ENCODE peak calls at places on chromosomes 6 and 20, in seven cellular contexts. W is ureter; F is naive thymus-derived CD8-positive, alpha-beta T cell; N is AG20443; U is NK-92 treated with Interleukin-12 subunit alpha and Interleukin-12 subunit beta, amount 100 ng/mL, for 24 hours; G is KBM-7; A is psoas muscle. T is an unnamed sample.

GRCh38 chr6:20207096-20207454 is 5.2 kb downstream of the MBOAT1 start:
- DNase-seq in W (no peak), F (no peak), N (no peak), U (no peak), G (no peak), A (no peak), T (no peak)

GRCh38 chr20:33531047-33531877 is 41.4 kb downstream of the CBFA2T2 start:
- DNase-seq in W (no peak), F (no peak), N (peak), U (no peak), G (no peak), A (no peak), T (peak)

GRCh38 chr20:40073535-40074111 is 615.4 kb downstream of the MAFB start:
- DNase-seq in W (no peak), F (no peak), N (no peak), U (no peak), G (no peak), A (no peak), T (no peak)

GRCh38 chr6:151876122-151876521 is 68.6 kb downstream of the ESR1 start:
- DNase-seq in W (no peak), F (no peak), N (no peak), U (no peak), G (no peak), A (no peak), T (no peak)

GRCh38 chr20:41329435-41330342 is 10.9 kb upstream of the LPIN3 start:
- DNase-seq in W (peak), F (peak), N (peak), U (peak), G (peak), A (peak), T (peak)

GRCh38 chr6:13278184-13278583 is 50.2 kb downstream of the TBC1D7 start:
- DNase-seq in W (no peak), F (no peak), N (no peak), U (no peak), G (peak), A (no peak), T (no peak)

GRCh38 chr6:34142599-34142998 is 3.3 kb downstream of the GRM4 start:
- DNase-seq in W (peak), F (no peak), N (no peak), U (no peak), G (no peak), A (no peak), T (no peak)

GRCh38 chr20:21234324-21234723 is 68.8 kb upstream of the XRN2 start:
- DNase-seq in W (no peak), F (no peak), N (no peak), U (no peak), G (no peak), A (no peak), T (no peak)

GRCh38 chr6:1958257-1958656 is 287.1 kb downstream of the GMDS start:
- DNase-seq in W (no peak), F (no peak), N (no peak), U (no peak), G (peak), A (no peak), T (no peak)